ENCODE peak calls at places on chromosomes 3 and 15, in four cellular contexts. F is ovary, P is Calu3, G is GM06990. R is an unnamed sample.

GRCh38 chr3:194268659-194269487 is 82.3 kb downstream of the CPN2 start:
- DNase-seq in F (peak; percentile 27), P (no peak), G (no peak), R (peak; percentile 7)

GRCh38 chr3:30671527-30672286 is 65.3 kb downstream of the TGFBR2 start:
- DNase-seq in F (no peak), P (no peak), G (no peak), R (no peak)

GRCh38 chr3:111033470-111034108 is 38.0 kb upstream of the NECTIN3 start:
- DNase-seq in F (no peak), P (no peak), G (no peak), R (no peak)

GRCh38 chr15:92665100-92665555 is 9.6 kb upstream of the FAM174B start:
- DNase-seq in F (peak; percentile 75), P (no peak), G (no peak), R (no peak)

GRCh38 chr3:182671942-182672341 is 121.4 kb upstream of the ATP11B start:
- DNase-seq in F (no peak), P (no peak), G (no peak), R (no peak)

GRCh38 chr15:84659904-84660781 is 2.1 kb upstream of the NMB start:
- DNase-seq in F (no peak), P (no peak), G (no peak), R (no peak)

GRCh38 chr3:192869131-192870027 is 48.3 kb downstream of the MB21D2 start:
- DNase-seq in F (no peak), P (no peak), G (no peak), R (no peak)

GRCh38 chr15:87348746-87349145 is 907.8 kb downstream of the NTRK3 start:
- DNase-seq in F (no peak), P (no peak), G (no peak), R (no peak)

GRCh38 chr15:29275855-29276254 is 6.2 kb upstream of the NSMCE3 start:
- DNase-seq in F (no peak), P (no peak), G (no peak), R (no peak)

GRCh38 chr15:51087513-51087912 is 7.2 kb downstream of the TNFAIP8L3 start:
- DNase-seq in F (no peak), P (no peak), G (no peak), R (no peak)

GRCh38 chr15:29056839-29057450 is 171.2 kb downstream of the APBA2 start:
- DNase-seq in F (no peak), P (no peak), G (no peak), R (no peak)

GRCh38 chr3:108724101-108724500 is 33.1 kb downstream of the RETNLB start:
- DNase-seq in F (no peak), P (no peak), G (no peak), R (no peak)

GRCh38 chr15:65329298-65329990 is 25.0 kb downstream of the RNU5B-1 start:
- DNase-seq in F (no peak), P (no peak), G (no peak), R (no peak)

GRCh38 chr3:22106213-22106867 is 355.3 kb upstream of the ZNF385D start:
- DNase-seq in F (no peak), P (no peak), G (no peak), R (no peak)

GRCh38 chr3:50542177-50543034 is 25.1 kb downstream of the C3orf18 start:
- DNase-seq in F (peak; percentile 78), P (peak; percentile 73), G (no peak), R (peak; percentile 60)

GRCh38 chr15:97947465-97948262 is 12.8 kb upstream of the ARRDC4 start:
- DNase-seq in F (no peak), P (peak; percentile 19), G (no peak), R (no peak)

GRCh38 chr3:48826451-48826850 is 21.2 kb downstream of the PRKAR2A start:
- DNase-seq in F (no peak), P (no peak), G (no peak), R (no peak)

GRCh38 chr3:157174265-157174615 is 14.3 kb upstream of the CCNL1 start:
- DNase-seq in F (peak; percentile 56), P (peak; percentile 40), G (no peak), R (no peak)

GRCh38 chr3:156307704-156308103 is 187.3 kb downstream of the KCNAB1 start:
- DNase-seq in F (peak; percentile 48), P (peak; percentile 78), G (no peak), R (no peak)

GRCh38 chr15:55221090-55222011 is 24.6 kb upstream of the RSL24D1 start:
- DNase-seq in F (no peak), P (peak; percentile 45), G (peak; percentile 50), R (no peak)

GRCh38 chr3:37997791-37998370 is 7.3 kb downstream of the VILL start:
- DNase-seq in F (peak; percentile 64), P (no peak), G (no peak), R (no peak)

GRCh38 chr3:100697183-100697582 is 12.1 kb upstream of the TFG start:
- DNase-seq in F (no peak), P (peak; percentile 67), G (no peak), R (no peak)

GRCh38 chr3:14460342-14461005 is 58.1 kb downstream of the SLC6A6 start:
- DNase-seq in F (peak; percentile 92), P (peak; percentile 50), G (no peak), R (peak; percentile 72)

GRCh38 chr3:95272791-95273190 is 1209.9 kb downstream of the NSUN3 start:
- DNase-seq in F (no peak), P (no peak), G (no peak), R (no peak)

GRCh38 chr15:85702321-85703230 is 92.1 kb downstream of the KLHL25 start:
- DNase-seq in F (no peak), P (no peak), G (no peak), R (no peak)

GRCh38 chr3:101779808-101780366 is 876 bp downstream of the NXPE3 start:
- DNase-seq in F (no peak), P (no peak), G (no peak), R (no peak)

GRCh38 chr15:65939901-65940617 is 70.8 kb downstream of the RAB11A start:
- DNase-seq in F (no peak), P (peak; percentile 89), G (no peak), R (no peak)

GRCh38 chr15:48373855-48374421 is 42.7 kb downstream of the DUT start:
- DNase-seq in F (no peak), P (peak; percentile 23), G (no peak), R (no peak)

GRCh38 chr3:123621510-123622189 is 36.8 kb upstream of the HACD2 start:
- DNase-seq in F (no peak), P (no peak), G (no peak), R (no peak)

GRCh38 chr3:16513141-16514020 is at the start of gene RFTN1:
- DNase-seq in F (peak; percentile 74), P (peak; percentile 24), G (peak; percentile 80), R (no peak)

GRCh38 chr15:101358895-101359294 is 63.8 kb upstream of the SNRPA1 start:
- DNase-seq in F (no peak), P (no peak), G (no peak), R (no peak)

GRCh38 chr3:189298469-189299375 is 127.0 kb downstream of the TPRG1 start:
- DNase-seq in F (no peak), P (no peak), G (no peak), R (no peak)

GRCh38 chr3:72171946-72172345 is 387.0 kb upstream of the PROK2 start:
- DNase-seq in F (peak; percentile 80), P (no peak), G (no peak), R (no peak)

GRCh38 chr3:149528344-149528657 is 53.8 kb downstream of the TM4SF4 start:
- DNase-seq in F (no peak), P (no peak), G (no peak), R (no peak)

GRCh38 chr3:149529099-149529498 is 54.6 kb downstream of the TM4SF4 start:
- DNase-seq in F (no peak), P (no peak), G (no peak), R (no peak)

GRCh38 chr3:149532463-149533180 is 58.1 kb downstream of the TM4SF4 start:
- DNase-seq in F (no peak), P (no peak), G (no peak), R (no peak)

GRCh38 chr3:149523899-149524298 is 49.4 kb downstream of the TM4SF4 start:
- DNase-seq in F (no peak), P (no peak), G (no peak), R (no peak)

DNA sequence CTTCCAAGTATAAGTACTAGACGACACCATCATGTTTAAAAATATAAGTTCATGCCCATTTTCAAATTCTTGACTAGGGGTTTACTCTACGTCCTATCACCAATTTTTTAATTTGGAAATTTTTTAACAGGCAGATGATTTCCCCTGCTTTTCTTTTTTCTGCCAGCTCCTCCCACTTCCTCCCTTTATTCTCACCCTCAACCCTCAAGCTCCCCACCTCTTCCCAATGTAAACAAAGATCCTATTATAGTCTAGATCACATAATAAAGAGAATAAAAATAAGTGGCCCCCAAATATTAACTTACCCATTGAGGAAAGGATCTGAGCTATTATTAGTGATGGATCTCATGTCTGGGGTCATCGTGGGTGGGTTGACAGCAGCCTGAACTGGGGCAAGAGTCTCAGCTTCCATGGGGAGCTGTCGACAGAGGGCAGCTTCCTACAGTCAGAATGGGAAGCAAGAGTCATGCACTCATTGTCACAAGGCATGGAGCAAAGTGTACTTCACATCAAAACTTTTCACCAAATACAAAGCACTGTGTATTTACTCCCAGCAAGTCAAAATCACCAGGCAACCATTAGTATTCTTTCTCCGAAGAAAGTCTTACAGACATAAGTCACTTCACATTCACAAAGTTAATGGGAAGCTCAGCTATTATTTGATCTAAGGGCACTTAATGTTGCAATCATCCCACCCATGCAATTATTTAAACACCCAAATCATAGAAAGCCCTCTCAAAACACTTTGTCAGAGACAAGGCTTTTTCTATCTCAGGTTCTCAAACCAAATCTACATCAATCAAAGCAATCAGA is 53.2 kb downstream of the TM4SF4 start:
- DNase-seq in F (no peak), P (no peak), G (no peak), R (no peak)
- TF ChIP-seq CTCF in F (no peak), P (no peak), G (no peak), R (no peak)

DNA sequence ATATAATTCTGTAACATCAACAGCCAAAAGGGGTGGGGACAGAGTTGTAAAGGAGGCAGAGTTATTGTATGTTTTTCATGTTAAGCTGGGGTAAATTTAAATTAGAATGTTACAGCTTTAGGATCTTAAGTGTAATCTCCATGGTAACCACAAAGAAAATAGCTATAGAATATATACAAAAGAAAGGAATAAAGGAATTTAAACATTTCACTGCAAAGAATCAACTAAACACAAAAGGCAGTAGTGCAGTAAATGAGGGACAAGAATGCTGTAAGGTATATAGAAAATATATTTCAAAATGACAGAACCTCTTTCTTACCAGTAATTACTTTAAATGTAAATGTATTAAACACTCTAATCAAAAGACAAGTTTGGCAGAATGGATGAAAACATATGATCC is 361.7 kb downstream of the SLC9A9 start:
- DNase-seq in F (no peak), P (no peak), G (no peak), R (no peak)
- TF ChIP-seq CTCF in F (no peak), P (no peak), G (no peak), R (no peak)

DNA sequence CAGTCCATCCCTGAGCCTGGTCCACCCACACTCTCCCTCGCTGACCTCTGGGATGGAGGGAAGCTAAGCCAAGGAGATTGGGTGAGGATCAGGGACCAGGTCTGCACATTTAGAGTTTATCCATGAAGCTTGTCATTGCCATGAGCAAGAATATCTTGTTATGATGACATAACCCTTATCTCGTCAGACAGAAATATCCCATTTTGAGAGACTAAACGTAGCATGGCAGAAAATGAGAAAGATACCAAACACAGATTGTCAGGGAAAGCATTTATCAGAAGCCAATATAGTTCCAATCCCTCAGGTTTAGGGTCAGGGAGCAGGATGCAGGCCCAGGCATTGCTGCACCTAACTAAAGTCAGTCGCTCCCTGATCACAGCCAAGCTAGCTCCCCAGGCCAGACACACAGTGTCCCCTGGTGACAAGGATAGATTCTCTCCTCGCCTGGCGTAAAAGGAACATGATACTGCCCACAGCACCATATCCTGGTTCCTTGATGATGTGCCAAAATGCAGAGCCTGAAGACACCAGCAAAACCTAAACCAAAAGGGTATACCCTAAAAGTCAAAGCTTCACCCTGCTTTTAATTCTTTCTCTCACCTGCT is 66.9 kb downstream of the DCLK3 start:
- DNase-seq in F (no peak), P (peak; percentile 15), G (no peak), R (no peak)
- TF ChIP-seq CTCF in F (no peak), P (no peak), G (no peak), R (no peak)

GRCh38 chr3:159818399-159818798 is 170.2 kb upstream of the IL12A start:
- DNase-seq in F (no peak), P (no peak), G (no peak), R (no peak)
- TF ChIP-seq CTCF in F (no peak), P (no peak), G (peak; percentile 10), R (no peak)